ENCODE peak calls at places on chromosome 7, in six cellular contexts. One of them, this sample, is unnamed.

GRCh38 chr7:98831641-98832221 is 38.1 kb downstream of the TMEM130 start:
- DNase-seq in H7: peak
- DNase-seq in heart right ventricle: peak
- DNase-seq in dorsolateral prefrontal cortex: no peak
- DNase-seq in AG09319: no peak
- DNase-seq in GM03348: no peak
- DNase-seq in this sample: no peak

GRCh38 chr7:112176241-112176640 is 30.0 kb downstream of the DOCK4 start:
- DNase-seq in H7: no peak
- DNase-seq in dorsolateral prefrontal cortex: no peak
- DNase-seq in GM03348: no peak
- DNase-seq in heart right ventricle: no peak
- DNase-seq in AG09319: no peak
- DNase-seq in this sample: no peak

GRCh38 chr7:122354656-122355055 is 50.1 kb upstream of the FEZF1 start:
- DNase-seq in AG09319: no peak
- DNase-seq in GM03348: no peak
- DNase-seq in heart right ventricle: no peak
- DNase-seq in dorsolateral prefrontal cortex: no peak
- DNase-seq in H7: no peak
- DNase-seq in this sample: no peak

GRCh38 chr7:91242097-91242846 is 22.0 kb upstream of the FZD1 start:
- DNase-seq in dorsolateral prefrontal cortex: no peak
- DNase-seq in AG09319: no peak
- DNase-seq in heart right ventricle: no peak
- DNase-seq in H7: no peak
- DNase-seq in GM03348: peak
- DNase-seq in this sample: no peak

GRCh38 chr7:95840953-95841950 is 68.9 kb downstream of the DYNC1I1 start:
- DNase-seq in GM03348: no peak
- DNase-seq in dorsolateral prefrontal cortex: no peak
- DNase-seq in H7: peak
- DNase-seq in heart right ventricle: no peak
- DNase-seq in AG09319: no peak
- DNase-seq in this sample: no peak

GRCh38 chr7:11394438-11394837 is 420.8 kb downstream of the PHF14 start:
- DNase-seq in H7: no peak
- DNase-seq in GM03348: no peak
- DNase-seq in AG09319: no peak
- DNase-seq in dorsolateral prefrontal cortex: no peak
- DNase-seq in heart right ventricle: no peak
- DNase-seq in this sample: no peak

GRCh38 chr7:8176370-8177081 is 85.4 kb downstream of the ICA1 start:
- DNase-seq in dorsolateral prefrontal cortex: no peak
- DNase-seq in AG09319: no peak
- DNase-seq in heart right ventricle: no peak
- DNase-seq in H7: no peak
- DNase-seq in GM03348: no peak
- DNase-seq in this sample: no peak

GRCh38 chr7:67359900-67360299 is 363.3 kb downstream of the TYW1 start:
- DNase-seq in dorsolateral prefrontal cortex: no peak
- DNase-seq in heart right ventricle: no peak
- DNase-seq in H7: no peak
- DNase-seq in AG09319: no peak
- DNase-seq in GM03348: no peak
- DNase-seq in this sample: no peak

GRCh38 chr7:43692582-43693373 is 36.5 kb downstream of the COA1 start:
- DNase-seq in heart right ventricle: no peak
- DNase-seq in H7: no peak
- DNase-seq in AG09319: no peak
- DNase-seq in GM03348: no peak
- DNase-seq in dorsolateral prefrontal cortex: no peak
- DNase-seq in this sample: no peak

GRCh38 chr7:91201731-91202130 is 62.5 kb upstream of the FZD1 start:
- DNase-seq in H7: no peak
- DNase-seq in AG09319: no peak
- DNase-seq in dorsolateral prefrontal cortex: no peak
- DNase-seq in heart right ventricle: no peak
- DNase-seq in GM03348: no peak
- DNase-seq in this sample: no peak

GRCh38 chr7:73397521-73397934 is 36.0 kb upstream of the FZD9 start:
- DNase-seq in heart right ventricle: no peak
- DNase-seq in AG09319: no peak
- DNase-seq in GM03348: no peak
- DNase-seq in H7: peak
- DNase-seq in dorsolateral prefrontal cortex: no peak
- DNase-seq in this sample: peak